ENCODE peak calls at places on chromosomes 7 and 10, in five cellular contexts. Z is mammary epithelial cell, W is right cardiac atrium, S is aorta, A is Peyer's patch. P is an unnamed sample. For H3K4me1, the result is how much of the 10 kb centered on the place peaks cover.

GRCh38 chr10:77713506-77714280 is 76.1 kb upstream of the KCNMA1 start:
- DNase-seq in Z (no peak), W (no peak), S (no peak), A (no peak), P (peak)

GRCh38 chr10:48300556-48300955 is 5.9 kb upstream of the MAPK8 start:
- DNase-seq in Z (no peak), W (no peak), S (no peak), A (no peak), P (no peak)

GRCh38 chr7:26293569-26294308 is 2.1 kb downstream of the SNX10 start:
- DNase-seq in Z (no peak), W (no peak), S (no peak), A (no peak), P (no peak)

GRCh38 chr10:120336910-120337540 is 120.0 kb upstream of the PLPP4 start:
- DNase-seq in Z (peak), W (no peak), S (no peak), A (peak), P (peak)

GRCh38 chr7:5357951-5358350 is 65.7 kb downstream of the TNRC18 start:
- DNase-seq in Z (no peak), W (no peak), S (no peak), A (no peak), P (no peak)

GRCh38 chr10:79449181-79450146 is 4.0 kb upstream of the ZCCHC24 start:
- DNase-seq in Z (no peak), W (no peak), S (no peak), A (no peak), P (no peak)

GRCh38 chr10:124417846-124418725 is 637 bp downstream of the OAT start:
- DNase-seq in Z (peak), W (peak), S (peak), A (peak), P (peak)

GRCh38 chr10:114821915-114822770 is 563 bp downstream of the FHIP2A start:
- DNase-seq in Z (peak), W (peak), S (peak), A (peak), P (peak)

GRCh38 chr10:6045600-6046457 is 16.3 kb downstream of the IL2RA start:
- DNase-seq in Z (no peak), W (no peak), S (no peak), A (no peak), P (no peak)

GRCh38 chr7:16688249-16688648 is 42.3 kb downstream of the BZW2 start:
- DNase-seq in Z (peak), W (no peak), S (no peak), A (no peak), P (no peak)

GRCh38 chr10:61757525-61758397 is 95.0 kb downstream of the CABCOCO1 start:
- DNase-seq in Z (peak), W (no peak), S (peak), A (peak), P (peak)

GRCh38 chr7:129494041-129494440 is 8.3 kb upstream of the SMKR1 start:
- DNase-seq in Z (peak), W (no peak), S (no peak), A (no peak), P (peak)

DNA sequence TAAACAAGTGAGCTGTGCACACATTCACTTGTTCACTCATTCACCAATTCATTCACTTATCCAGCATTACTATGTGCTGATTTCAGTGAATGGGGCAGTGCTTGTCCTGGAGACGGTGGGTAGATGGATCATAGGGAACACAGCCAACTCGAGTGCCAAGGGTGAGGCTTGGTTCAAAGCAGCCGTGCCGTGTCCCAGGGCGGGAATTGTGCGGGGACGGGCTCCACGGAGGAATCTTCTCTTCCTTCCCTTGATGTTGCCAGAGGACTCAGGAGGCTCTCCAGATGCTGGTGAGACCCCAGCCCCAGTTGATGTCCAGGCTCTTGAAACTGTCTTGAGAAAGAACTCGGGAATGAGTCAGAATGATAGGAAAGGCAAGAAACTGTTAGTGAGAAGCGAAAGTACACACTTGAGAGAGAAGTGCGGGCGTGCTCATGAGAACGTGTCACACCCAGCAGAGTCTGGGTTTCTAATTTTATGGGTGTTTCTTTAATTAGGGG is 3.0 kb downstream of the SH2D4B start:
- DNase-seq in Z (no peak), W (no peak), S (no peak), A (peak), P (peak)
- H3K4me3 ChIP-seq in Z (no peak), W (no peak), S (no peak), A (peak), P (no peak)

GRCh38 chr7:111388912-111389311 is 173.4 kb downstream of the IMMP2L start:
- DNase-seq in Z (no peak), W (no peak), S (no peak), A (no peak), P (no peak)

GRCh38 chr7:111390000-111390399 is 172.3 kb downstream of the IMMP2L start:
- DNase-seq in Z (no peak), W (no peak), S (no peak), A (no peak), P (no peak)

GRCh38 chr7:111394891-111395290 is 167.4 kb downstream of the IMMP2L start:
- DNase-seq in Z (no peak), W (no peak), S (no peak), A (no peak), P (no peak)

GRCh38 chr7:111392294-111392693 is 170.0 kb downstream of the IMMP2L start:
- DNase-seq in Z (no peak), W (no peak), S (no peak), A (no peak), P (no peak)

GRCh38 chr7:111392976-111393762 is 169.1 kb downstream of the IMMP2L start:
- DNase-seq in Z (peak), W (peak), S (no peak), A (no peak), P (peak)
- H3K27ac ChIP-seq in Z (no peak), W (peak), S (no peak), A (no peak), P (peak)

DNA sequence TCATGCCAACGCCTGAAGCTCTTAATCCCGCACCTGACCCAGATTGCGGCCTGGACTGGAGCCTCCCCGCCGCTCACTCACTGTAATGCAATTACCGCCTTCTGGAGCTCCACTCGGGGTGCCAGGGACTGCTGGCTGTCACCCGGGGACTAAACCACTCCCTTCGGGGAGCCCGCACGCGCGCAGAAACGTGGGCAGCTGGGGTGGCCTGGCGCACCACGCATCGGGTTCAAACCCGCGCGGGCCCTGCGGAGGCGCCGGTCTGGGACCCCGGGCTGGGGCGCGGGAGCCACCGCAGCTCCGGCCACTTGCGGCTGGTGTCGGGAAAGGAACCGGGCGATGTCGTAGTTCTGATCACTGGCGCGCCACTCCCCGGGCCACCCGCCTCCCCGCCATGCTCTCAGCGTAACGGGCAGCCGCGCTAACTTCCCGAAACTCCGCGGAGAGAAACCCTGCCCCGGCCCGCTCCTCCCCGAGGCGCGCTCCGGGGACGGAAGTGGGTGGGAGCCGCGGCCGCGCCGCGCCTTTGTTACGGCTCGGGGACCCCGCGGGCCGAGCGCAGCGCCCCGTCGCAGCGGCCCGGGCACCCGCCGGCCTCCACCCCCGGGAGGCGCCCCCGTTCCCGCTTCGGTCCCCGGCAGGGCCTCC is 100.3 kb upstream of the SVIL start:
- DNase-seq in Z (peak), W (peak), S (peak), A (peak), P (peak)
- H3K4me1 ChIP-seq in Z (under half), W (under half), S (under half), A (under half), P (under half)

GRCh38 chr10:32148864-32149256 is 92.6 kb upstream of the KIF5B start:
- DNase-seq in Z (no peak), W (no peak), S (no peak), A (no peak), P (no peak)
- H3K4me3 ChIP-seq in Z (no peak), W (no peak), S (no peak), A (no peak), P (no peak)

GRCh38 chr10:127921751-127922140 is 14.8 kb downstream of the PTPRE start:
- DNase-seq in Z (no peak), W (no peak), S (no peak), A (no peak), P (no peak)
- H3K27ac ChIP-seq in Z (no peak), W (no peak), S (peak), A (peak), P (peak)

GRCh38 chr7:18894155-18894554 is 223.3 kb downstream of the TWIST1 start:
- DNase-seq in Z (no peak), W (no peak), S (no peak), A (no peak), P (no peak)
- H3K4me1 ChIP-seq in Z (under half), W (under half), S (under half), A (under half), P (under half)

GRCh38 chr10:12351889-12352288 is 2.5 kb downstream of the CAMK1D start:
- DNase-seq in Z (no peak), W (no peak), S (no peak), A (no peak), P (no peak)
- H3K4me3 ChIP-seq in Z (no peak), W (no peak), S (no peak), A (no peak), P (no peak)

DNA sequence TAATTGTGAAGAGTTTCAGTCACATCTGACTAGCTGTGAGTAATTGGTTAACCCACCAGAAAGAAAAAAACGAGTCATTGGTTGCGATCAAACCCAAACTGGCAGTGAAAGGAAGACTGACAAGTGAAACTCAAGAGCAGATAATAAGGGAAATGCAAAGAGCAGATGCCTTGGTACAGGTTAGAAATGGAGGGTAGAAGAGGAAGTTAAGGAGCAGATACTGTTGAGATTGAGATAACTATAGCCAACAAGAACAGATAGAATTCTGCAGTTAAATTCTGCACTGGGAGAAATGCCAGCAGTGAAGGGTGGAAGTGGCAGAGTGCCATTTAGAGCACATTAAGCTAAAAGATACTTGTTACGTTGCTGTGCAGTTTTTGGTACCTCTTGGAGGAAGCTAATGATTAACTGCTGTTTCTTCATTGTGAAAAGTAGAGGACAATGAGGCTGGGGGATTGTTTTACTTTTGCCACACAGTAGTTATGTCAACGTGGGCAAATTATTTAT is 65.8 kb downstream of the CDK13 start:
- DNase-seq in Z (peak), W (no peak), S (no peak), A (no peak), P (no peak)
- H3K27ac ChIP-seq in Z (no peak), W (no peak), S (no peak), A (no peak), P (no peak)